ENCODE peak calls at places on chromosomes 1 and 21, in ten cellular contexts. F, N, G, P, J, A, Q, Z, S and T are unnamed samples.

GRCh38 chr21:25863031-25863430 is 128.3 kb downstream of the GABPA start:
- DNase-seq in F (no peak), N (no peak), G (no peak), P (no peak), J (no peak), A (no peak), Q (no peak), Z (no peak), S (no peak), T (no peak)

GRCh38 chr1:162722036-162722435 is 68.5 kb upstream of the HSD17B7 start:
- DNase-seq in F (no peak), N (no peak), G (no peak), P (no peak), J (no peak), A (no peak), Q (no peak), Z (no peak), S (no peak), T (no peak)

GRCh38 chr1:48047116-48047515 is 49.9 kb upstream of the TRABD2B start:
- DNase-seq in F (no peak), N (peak; percentile 45), G (no peak), P (no peak), J (no peak), A (no peak), Q (peak; percentile 43), Z (no peak), S (no peak), T (peak; percentile 85)

GRCh38 chr1:172341697-172342096 is 78.8 kb upstream of the C1orf105 start:
- DNase-seq in F (no peak), N (no peak), G (no peak), P (no peak), J (no peak), A (no peak), Q (no peak), Z (no peak), S (no peak), T (no peak)

GRCh38 chr1:43653893-43654292 is 3.9 kb downstream of the KDM4A start:
- DNase-seq in F (no peak), N (no peak), G (no peak), P (no peak), J (no peak), A (no peak), Q (no peak), Z (no peak), S (no peak), T (no peak)

GRCh38 chr1:15617874-15618684 is 821 bp downstream of the DDI2 start:
- DNase-seq in F (peak; percentile 49), N (peak; percentile 21), G (peak; percentile 29), P (peak; percentile 28), J (peak; percentile 10), A (peak; percentile 2), Q (no peak), Z (peak; percentile 35), S (no peak), T (peak; percentile 34)

GRCh38 chr21:39676054-39676771 is 63.5 kb downstream of the B3GALT5 start:
- DNase-seq in F (no peak), N (peak; percentile 78), G (no peak), P (no peak), J (no peak), A (no peak), Q (no peak), Z (no peak), S (no peak), T (peak; percentile 93)

GRCh38 chr1:177010246-177010825 is 154.2 kb downstream of the ASTN1 start:
- DNase-seq in F (no peak), N (no peak), G (no peak), P (no peak), J (no peak), A (no peak), Q (no peak), Z (no peak), S (no peak), T (peak; percentile 16)

GRCh38 chr1:186202174-186202843 is 172.7 kb downstream of the TPR start:
- DNase-seq in F (no peak), N (no peak), G (no peak), P (no peak), J (no peak), A (no peak), Q (no peak), Z (no peak), S (no peak), T (no peak)

GRCh38 chr21:44836666-44837471 is 19.0 kb upstream of the SUMO3 start:
- DNase-seq in F (peak; percentile 71), N (no peak), G (no peak), P (peak; percentile 55), J (no peak), A (no peak), Q (no peak), Z (no peak), S (no peak), T (no peak)

GRCh38 chr1:214453109-214453722 is 98.2 kb downstream of the PTPN14 start:
- DNase-seq in F (no peak), N (peak; percentile 83), G (no peak), P (no peak), J (no peak), A (no peak), Q (peak; percentile 40), Z (no peak), S (no peak), T (peak; percentile 89)

GRCh38 chr1:31531177-31532000 is 44.9 kb upstream of the TINAGL1 start:
- DNase-seq in F (no peak), N (peak; percentile 80), G (no peak), P (peak; percentile 36), J (no peak), A (no peak), Q (peak; percentile 66), Z (no peak), S (no peak), T (no peak)

GRCh38 chr1:231053493-231054162 is 13.6 kb upstream of the FAM89A start:
- DNase-seq in F (no peak), N (peak; percentile 94), G (peak; percentile 8), P (peak; percentile 36), J (no peak), A (no peak), Q (peak; percentile 66), Z (no peak), S (no peak), T (peak; percentile 79)

GRCh38 chr1:179298952-179299351 is 5.4 kb downstream of the SOAT1 start:
- DNase-seq in F (no peak), N (no peak), G (no peak), P (no peak), J (peak; percentile 11), A (no peak), Q (no peak), Z (no peak), S (no peak), T (no peak)